ENCODE peak calls at places on chromosomes 16 and 17, in five cellular contexts. One of them, this sample, is unnamed.

GRCh38 chr16:6020162-6020980 is 922.8 kb upstream of the EEF2KMT start:
- DNase-seq in HepG2: no peak
- DNase-seq in GM12878: no peak
- DNase-seq in K562: no peak
- DNase-seq in A549: no peak
- DNase-seq in this sample: peak

GRCh38 chr17:48555183-48555615 is 10.3 kb upstream of the HOXB2 start:
- DNase-seq in K562: no peak
- DNase-seq in A549: peak
- DNase-seq in GM12878: no peak
- DNase-seq in HepG2: no peak
- DNase-seq in this sample: no peak

GRCh38 chr17:66630379-66630778 is 204.5 kb upstream of the CACNG5 start:
- DNase-seq in GM12878: no peak
- DNase-seq in HepG2: no peak
- DNase-seq in A549: no peak
- DNase-seq in K562: no peak
- DNase-seq in this sample: no peak

GRCh38 chr17:80252871-80253270 is 7.8 kb upstream of the RNF213 start:
- DNase-seq in K562: peak
- DNase-seq in HepG2: no peak
- DNase-seq in A549: peak
- DNase-seq in GM12878: no peak
- DNase-seq in this sample: peak

GRCh38 chr16:68732741-68733399 is 4.2 kb upstream of the CDH1 start:
- DNase-seq in GM12878: no peak
- DNase-seq in HepG2: no peak
- DNase-seq in K562: peak
- DNase-seq in A549: no peak
- DNase-seq in this sample: peak

GRCh38 chr17:7703584-7704574 is 1.1 kb upstream of the EFNB3 start:
- DNase-seq in A549: peak
- DNase-seq in GM12878: no peak
- DNase-seq in HepG2: peak
- DNase-seq in K562: peak
- DNase-seq in this sample: peak

GRCh38 chr16:87661561-87661960 is 59.3 kb downstream of the JPH3 start:
- DNase-seq in K562: peak
- DNase-seq in GM12878: no peak
- DNase-seq in A549: peak
- DNase-seq in HepG2: peak
- DNase-seq in this sample: peak

GRCh38 chr16:57871457-57871856 is 69.2 kb upstream of the KIFC3 start:
- DNase-seq in HepG2: no peak
- DNase-seq in GM12878: no peak
- DNase-seq in A549: peak
- DNase-seq in K562: no peak
- DNase-seq in this sample: no peak

GRCh38 chr17:2158011-2158410 is 103.1 kb downstream of the HIC1 start:
- DNase-seq in A549: no peak
- DNase-seq in K562: no peak
- DNase-seq in GM12878: no peak
- DNase-seq in HepG2: peak
- DNase-seq in this sample: no peak

GRCh38 chr17:60586288-60586974 is 13.6 kb upstream of the PPM1D start:
- DNase-seq in K562: no peak
- DNase-seq in HepG2: peak
- DNase-seq in A549: no peak
- DNase-seq in GM12878: no peak
- DNase-seq in this sample: peak

GRCh38 chr17:17093764-17094163 is 51.5 kb downstream of the MPRIP start:
- DNase-seq in K562: no peak
- DNase-seq in GM12878: no peak
- DNase-seq in A549: no peak
- DNase-seq in HepG2: no peak
- DNase-seq in this sample: no peak

GRCh38 chr16:64952177-64952576 is 169.7 kb downstream of the CDH11 start:
- DNase-seq in K562: no peak
- DNase-seq in GM12878: no peak
- DNase-seq in HepG2: no peak
- DNase-seq in A549: no peak
- DNase-seq in this sample: no peak

GRCh38 chr17:75267403-75268232 is 3.4 kb downstream of the MIF4GD start:
- DNase-seq in HepG2: peak
- DNase-seq in A549: no peak
- DNase-seq in GM12878: no peak
- DNase-seq in K562: peak
- DNase-seq in this sample: peak

GRCh38 chr16:718922-719321 is 2.0 kb upstream of the ANTKMT start:
- DNase-seq in HepG2: no peak
- DNase-seq in GM12878: no peak
- DNase-seq in A549: no peak
- DNase-seq in K562: no peak
- DNase-seq in this sample: no peak

GRCh38 chr17:69050999-69051775 is 9.5 kb downstream of the ABCA9 start:
- DNase-seq in HepG2: peak
- DNase-seq in A549: no peak
- DNase-seq in K562: no peak
- DNase-seq in GM12878: no peak
- DNase-seq in this sample: no peak

GRCh38 chr17:67194134-67194533 is 50.9 kb downstream of the HELZ start:
- DNase-seq in K562: no peak
- DNase-seq in A549: peak
- DNase-seq in HepG2: peak
- DNase-seq in GM12878: no peak
- DNase-seq in this sample: peak

GRCh38 chr17:2090804-2091534 is 36.1 kb downstream of the HIC1 start:
- DNase-seq in GM12878: no peak
- DNase-seq in K562: peak
- DNase-seq in HepG2: no peak
- DNase-seq in A549: peak
- DNase-seq in this sample: peak

GRCh38 chr17:50055426-50056216 is at the start of gene ITGA3:
- DNase-seq in GM12878: no peak
- DNase-seq in A549: peak
- DNase-seq in HepG2: no peak
- DNase-seq in K562: peak
- DNase-seq in this sample: peak

GRCh38 chr17:78990349-78991016 is 10.8 kb upstream of the LGALS3BP start:
- DNase-seq in GM12878: no peak
- DNase-seq in HepG2: no peak
- DNase-seq in K562: no peak
- DNase-seq in A549: no peak
- DNase-seq in this sample: no peak

GRCh38 chr16:5379948-5380347 is 282.4 kb upstream of the EEF2KMT start:
- DNase-seq in A549: no peak
- DNase-seq in HepG2: no peak
- DNase-seq in GM12878: no peak
- DNase-seq in K562: no peak
- DNase-seq in this sample: no peak

GRCh38 chr17:17792551-17793377 is 44.0 kb downstream of the SREBF1 start:
- DNase-seq in GM12878: no peak
- DNase-seq in A549: no peak
- DNase-seq in K562: no peak
- DNase-seq in HepG2: no peak
- DNase-seq in this sample: peak

GRCh38 chr17:28406478-28406824 is 439 bp upstream of the SLC46A1 start:
- DNase-seq in HepG2: no peak
- DNase-seq in GM12878: no peak
- DNase-seq in K562: no peak
- DNase-seq in A549: no peak
- DNase-seq in this sample: peak

DNA sequence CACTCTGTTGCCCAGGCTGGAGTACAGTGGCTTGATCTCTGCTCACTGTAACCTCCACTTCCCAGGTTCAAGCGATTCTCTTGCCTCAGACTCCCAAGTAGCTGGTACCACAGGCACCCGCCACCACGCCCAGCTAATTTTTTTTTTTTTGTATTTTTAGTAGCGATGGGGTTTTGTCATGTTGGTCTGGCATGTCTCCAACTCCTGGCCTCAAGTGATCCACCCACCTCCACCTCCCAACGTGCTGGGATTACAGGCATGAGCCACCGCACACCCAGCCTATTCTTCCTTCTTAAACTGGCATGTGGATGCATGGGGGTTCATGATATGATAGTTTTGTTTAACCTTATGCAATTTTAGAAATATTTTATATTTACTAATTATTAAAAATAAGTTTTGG is 39.4 kb upstream of the VWA3A start:
- DNase-seq in GM12878: no peak
- DNase-seq in HepG2: no peak
- DNase-seq in A549: no peak
- DNase-seq in K562: no peak
- DNase-seq in this sample: no peak
- TF ChIP-seq JUNB in GM12878: no peak
- TF ChIP-seq JUNB in HepG2: no peak
- TF ChIP-seq JUNB in A549: no peak
- TF ChIP-seq JUNB in K562: no peak
- TF ChIP-seq JUNB in this sample: no peak

GRCh38 chr17:45155029-45155428 is 6.6 kb upstream of the HEXIM2 start:
- DNase-seq in HepG2: no peak
- DNase-seq in GM12878: no peak
- DNase-seq in A549: no peak
- DNase-seq in K562: no peak
- DNase-seq in this sample: no peak

GRCh38 chr17:45156242-45156641 is 5.4 kb upstream of the HEXIM2 start:
- DNase-seq in HepG2: no peak
- DNase-seq in A549: no peak
- DNase-seq in GM12878: no peak
- DNase-seq in K562: no peak
- DNase-seq in this sample: no peak

GRCh38 chr17:45150911-45151809 is 2.9 kb downstream of the HEXIM1 start:
- DNase-seq in HepG2: no peak
- DNase-seq in GM12878: no peak
- DNase-seq in K562: no peak
- DNase-seq in A549: no peak
- DNase-seq in this sample: no peak

GRCh38 chr17:45160505-45161287 is 979 bp upstream of the HEXIM2 start:
- DNase-seq in HepG2: peak
- DNase-seq in A549: peak
- DNase-seq in K562: peak
- DNase-seq in GM12878: no peak
- DNase-seq in this sample: peak

DNA sequence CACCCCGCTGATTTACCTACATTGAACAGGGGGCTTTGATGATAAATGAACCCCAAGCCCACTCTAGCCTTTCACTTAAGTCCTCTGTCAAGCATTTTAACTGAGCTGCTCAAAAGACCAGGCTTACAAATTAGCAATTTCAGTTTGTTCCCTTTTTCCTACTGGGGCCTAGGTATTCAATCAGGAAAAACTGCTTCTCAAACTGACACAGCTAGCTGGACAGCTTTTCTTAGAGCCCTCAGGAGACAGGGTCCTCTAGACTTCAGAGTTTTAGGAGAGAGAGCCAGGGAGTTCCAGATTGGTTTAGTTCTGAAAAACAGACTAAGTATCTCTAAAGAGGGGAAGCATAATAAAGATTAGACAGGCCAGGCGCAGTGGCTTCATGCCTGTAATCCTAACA is 6.2 kb upstream of the HEXIM2 start:
- DNase-seq in GM12878: no peak
- DNase-seq in HepG2: no peak
- DNase-seq in A549: no peak
- DNase-seq in K562: no peak
- DNase-seq in this sample: no peak
- TF ChIP-seq JUNB in GM12878: no peak
- TF ChIP-seq JUNB in HepG2: no peak
- TF ChIP-seq JUNB in A549: no peak
- TF ChIP-seq JUNB in K562: no peak
- TF ChIP-seq JUNB in this sample: no peak

GRCh38 chr17:10738516-10739258 is 8.9 kb upstream of the TMEM220 start:
- DNase-seq in HepG2: peak
- DNase-seq in A549: no peak
- DNase-seq in K562: no peak
- DNase-seq in GM12878: no peak
- DNase-seq in this sample: no peak
- TF ChIP-seq JUNB in HepG2: no peak
- TF ChIP-seq JUNB in A549: no peak
- TF ChIP-seq JUNB in K562: no peak
- TF ChIP-seq JUNB in GM12878: no peak
- TF ChIP-seq JUNB in this sample: no peak

GRCh38 chr17:76816590-76817135 is 51.5 kb upstream of the MGAT5B start:
- DNase-seq in A549: peak
- DNase-seq in HepG2: peak
- DNase-seq in K562: peak
- DNase-seq in GM12878: no peak
- DNase-seq in this sample: peak
- TF ChIP-seq JUNB in A549: no peak
- TF ChIP-seq JUNB in HepG2: no peak
- TF ChIP-seq JUNB in K562: no peak
- TF ChIP-seq JUNB in GM12878: no peak
- TF ChIP-seq JUNB in this sample: no peak

GRCh38 chr17:35698800-35699199 is 32.6 kb upstream of the RASL10B start:
- DNase-seq in K562: no peak
- DNase-seq in GM12878: no peak
- DNase-seq in HepG2: no peak
- DNase-seq in A549: no peak
- DNase-seq in this sample: no peak
- TF ChIP-seq JUNB in K562: no peak
- TF ChIP-seq JUNB in GM12878: no peak
- TF ChIP-seq JUNB in HepG2: no peak
- TF ChIP-seq JUNB in A549: no peak
- TF ChIP-seq JUNB in this sample: no peak

DNA sequence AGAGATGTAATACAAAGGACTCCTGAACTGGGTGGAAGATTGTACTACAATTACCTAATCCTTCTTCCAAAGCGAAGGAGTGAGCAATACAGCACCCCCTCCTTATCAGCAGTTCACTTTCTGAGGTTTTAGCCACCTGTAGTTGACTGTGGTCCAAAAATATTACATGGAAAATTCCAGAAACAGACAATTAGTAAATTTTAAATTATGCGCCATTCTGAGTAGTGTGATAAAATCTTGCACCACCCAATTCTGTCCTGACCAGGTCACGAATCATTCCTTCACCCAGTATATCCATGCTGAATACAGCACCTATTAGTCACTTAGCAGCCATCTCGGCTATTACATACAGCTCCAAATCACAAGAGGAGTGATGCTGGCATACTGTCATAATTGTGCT is 23.2 kb downstream of the VPS53 start:
- DNase-seq in A549: no peak
- DNase-seq in GM12878: no peak
- DNase-seq in HepG2: no peak
- DNase-seq in K562: no peak
- DNase-seq in this sample: no peak
- TF ChIP-seq JUNB in A549: peak
- TF ChIP-seq JUNB in GM12878: no peak
- TF ChIP-seq JUNB in HepG2: no peak
- TF ChIP-seq JUNB in K562: no peak
- TF ChIP-seq JUNB in this sample: no peak

DNA sequence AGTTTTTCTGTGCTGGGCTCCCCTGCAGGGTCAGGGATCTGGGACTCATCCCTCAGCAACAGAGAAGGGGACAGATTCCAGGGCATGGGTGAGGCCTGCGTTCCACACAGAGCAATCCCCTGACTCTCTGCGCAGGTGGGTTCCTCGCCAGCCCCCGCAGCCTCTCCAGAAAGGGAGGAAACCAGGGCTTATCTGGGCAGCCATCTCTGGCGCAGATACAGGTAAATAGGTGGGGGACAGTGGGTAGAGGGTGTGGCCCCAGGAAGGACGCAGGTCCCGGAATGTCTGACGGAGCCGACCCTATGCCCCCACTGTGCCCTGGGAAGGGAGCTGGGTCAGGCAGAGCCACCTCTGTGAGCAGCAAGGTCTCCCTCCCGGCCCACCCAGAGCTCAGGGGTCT is 23.2 kb downstream of the PIEZO1 start:
- DNase-seq in HepG2: no peak
- DNase-seq in K562: no peak
- DNase-seq in A549: no peak
- DNase-seq in GM12878: no peak
- DNase-seq in this sample: no peak
- TF ChIP-seq JUNB in HepG2: no peak
- TF ChIP-seq JUNB in K562: no peak
- TF ChIP-seq JUNB in A549: no peak
- TF ChIP-seq JUNB in GM12878: no peak
- TF ChIP-seq JUNB in this sample: no peak